ENCODE peak calls at places on chromosome 4, in eight cellular contexts. K is epithelial cell of esophagus; V is body of pancreas; Z is ovary; W is HFFc6; F is bronchial epithelial cell; C is kidney; E is CD8-positive, alpha-beta T cell. I is an unnamed sample.

GRCh38 chr4:8729408-8730149 is 137.0 kb downstream of the CPZ start:
- DNase-seq in W (no peak), V (peak; percentile 3), C (peak; percentile 42), Z (no peak), F (no peak), K (no peak), E (no peak), I (no peak)

GRCh38 chr4:148288448-148288847 is 153.8 kb downstream of the NR3C2 start:
- DNase-seq in K (no peak), C (no peak), F (no peak), Z (no peak), W (no peak), E (no peak), V (peak; percentile 35), I (no peak)

GRCh38 chr4:14834382-14834781 is 167.9 kb upstream of the CPEB2 start:
- DNase-seq in Z (no peak), C (no peak), K (peak; percentile 59), W (no peak), V (no peak), F (no peak), E (no peak), I (no peak)

GRCh38 chr4:139299536-139299935 is 1.8 kb upstream of the NAA15 start:
- DNase-seq in F (peak; percentile 57), K (peak; percentile 49), Z (no peak), E (no peak), W (peak; percentile 51), C (no peak), V (no peak), I (no peak)

GRCh38 chr4:8314691-8315255 is 45.2 kb downstream of the HTRA3 start:
- DNase-seq in F (no peak), E (no peak), Z (peak; percentile 7), C (no peak), K (no peak), W (no peak), V (peak; percentile 4), I (no peak)

GRCh38 chr4:19623866-19624265 is 627.8 kb upstream of the SLIT2 start:
- DNase-seq in F (peak; percentile 64), V (no peak), W (no peak), K (peak; percentile 44), C (no peak), E (no peak), Z (no peak), I (no peak)

GRCh38 chr4:61785766-61786165 is 585.6 kb downstream of the ADGRL3 start:
- DNase-seq in K (no peak), W (no peak), V (no peak), F (no peak), C (no peak), E (no peak), Z (no peak), I (no peak)

GRCh38 chr4:54940996-54941395 is 184.4 kb downstream of the KDR start:
- DNase-seq in W (no peak), F (no peak), Z (no peak), V (no peak), K (no peak), C (no peak), E (no peak), I (no peak)

GRCh38 chr4:15005474-15006115 is 3.3 kb downstream of the CPEB2 start:
- DNase-seq in W (no peak), V (no peak), C (no peak), Z (no peak), K (no peak), E (no peak), F (peak; percentile 7), I (no peak)

GRCh38 chr4:123785515-123785914 is 388.9 kb downstream of the SPRY1 start:
- DNase-seq in E (no peak), V (peak; percentile 23), C (no peak), F (peak; percentile 50), K (peak; percentile 84), W (peak; percentile 73), Z (peak; percentile 55), I (no peak)

GRCh38 chr4:77433102-77433733 is 172.4 kb upstream of the CXCL13 start:
- DNase-seq in V (no peak), K (peak; percentile 61), E (no peak), C (no peak), Z (no peak), W (peak; percentile 49), F (peak; percentile 64), I (peak; percentile 31)

GRCh38 chr4:74376888-74377483 is 12.0 kb downstream of the EREG start:
- DNase-seq in Z (no peak), W (peak; percentile 69), V (no peak), K (peak; percentile 75), F (peak; percentile 69), E (no peak), C (no peak), I (no peak)

GRCh38 chr4:176549161-176549865 is 229.5 kb downstream of the SPCS3 start:
- DNase-seq in W (peak; percentile 54), F (peak; percentile 92), E (no peak), V (no peak), K (peak; percentile 85), Z (no peak), C (no peak), I (no peak)

GRCh38 chr4:109648997-109649575 is 54.2 kb downstream of the CASP6 start:
- DNase-seq in V (no peak), E (no peak), K (no peak), F (no peak), W (no peak), C (no peak), Z (no peak), I (no peak)

GRCh38 chr4:13248621-13249298 is 235.4 kb downstream of the RAB28 start:
- DNase-seq in C (no peak), W (peak; percentile 38), Z (no peak), F (no peak), K (no peak), V (no peak), E (no peak), I (peak; percentile 9)

GRCh38 chr4:71415491-71415890 is 76.7 kb downstream of the SLC4A4 start:
- DNase-seq in Z (no peak), V (no peak), W (peak; percentile 21), F (peak; percentile 59), K (peak; percentile 8), C (no peak), E (no peak), I (no peak)

GRCh38 chr4:121668368-121669162 is 28.2 kb downstream of the ANXA5 start:
- DNase-seq in E (no peak), C (no peak), W (peak; percentile 98), K (peak; percentile 30), F (peak; percentile 22), Z (no peak), V (no peak), I (no peak)

DNA sequence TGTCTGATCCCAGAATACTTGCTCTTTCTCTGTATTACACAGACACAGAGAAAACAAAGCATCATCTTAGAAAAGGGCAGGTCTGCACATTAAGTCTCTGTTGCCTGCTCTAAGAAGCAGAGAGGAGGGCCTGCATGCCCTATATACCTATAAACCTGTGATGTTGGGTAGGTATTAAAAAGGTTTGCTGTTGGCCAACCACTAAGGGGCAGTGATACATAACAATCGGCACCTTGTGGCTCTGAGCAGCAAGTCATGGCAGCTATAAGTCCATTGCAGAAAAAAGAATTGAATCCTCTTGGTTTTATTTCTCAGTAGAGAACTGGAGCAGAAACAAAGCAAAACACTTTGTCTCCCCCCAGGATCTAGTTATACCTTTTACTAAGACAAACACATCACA is 1364.4 kb downstream of the STIM2 start:
- DNase-seq in W (peak; percentile 34), C (no peak), E (no peak), F (peak; percentile 69), V (no peak), Z (no peak), K (peak; percentile 82), I (peak; percentile 23)
- TF ChIP-seq CTCF in W (peak; percentile 73), C (no peak), E (no peak), F (peak; percentile 60), V (no peak), Z (no peak), K (peak; percentile 73), I (peak; percentile 14)

GRCh38 chr4:97153042-97153441 is 990.2 kb downstream of the STPG2 start:
- DNase-seq in V (no peak), W (no peak), K (peak; percentile 54), E (no peak), Z (no peak), C (no peak), F (peak; percentile 18), I (no peak)
- TF ChIP-seq CTCF in V (peak; percentile 9), W (peak; percentile 16), K (peak; percentile 49), E (no peak), Z (no peak), C (peak; percentile 28), F (peak; percentile 3), I (peak; percentile 27)

GRCh38 chr4:118076958-118077766 is 42.9 kb downstream of the NDST3 start:
- DNase-seq in F (peak; percentile 17), W (peak; percentile 40), Z (no peak), E (no peak), K (peak; percentile 52), C (no peak), V (no peak), I (peak; percentile 27)

GRCh38 chr4:118082182-118082581 is 47.9 kb downstream of the NDST3 start:
- DNase-seq in V (no peak), K (no peak), F (no peak), E (no peak), C (no peak), W (no peak), Z (no peak), I (no peak)

GRCh38 chr4:118077767-118078105 is 43.5 kb downstream of the NDST3 start:
- DNase-seq in K (no peak), F (no peak), W (no peak), E (no peak), Z (no peak), C (no peak), V (no peak), I (no peak)
- TF ChIP-seq CTCF in K (no peak), F (no peak), W (no peak), E (no peak), Z (no peak), C (no peak), V (no peak), I (no peak)

GRCh38 chr4:169151671-169152070 is 119.1 kb downstream of the SH3RF1 start:
- DNase-seq in F (no peak), E (no peak), K (no peak), V (no peak), W (no peak), C (no peak), Z (no peak), I (no peak)

GRCh38 chr4:169152104-169152503 is 118.7 kb downstream of the SH3RF1 start:
- DNase-seq in W (no peak), E (no peak), V (no peak), K (no peak), C (no peak), F (no peak), Z (no peak), I (no peak)

GRCh38 chr4:169150806-169151205 is 120.0 kb downstream of the SH3RF1 start:
- DNase-seq in V (no peak), C (no peak), F (no peak), K (no peak), W (no peak), Z (no peak), E (no peak), I (no peak)

GRCh38 chr4:169153451-169153850 is 117.3 kb downstream of the SH3RF1 start:
- DNase-seq in K (no peak), C (no peak), W (no peak), Z (no peak), V (no peak), E (no peak), F (no peak), I (no peak)

DNA sequence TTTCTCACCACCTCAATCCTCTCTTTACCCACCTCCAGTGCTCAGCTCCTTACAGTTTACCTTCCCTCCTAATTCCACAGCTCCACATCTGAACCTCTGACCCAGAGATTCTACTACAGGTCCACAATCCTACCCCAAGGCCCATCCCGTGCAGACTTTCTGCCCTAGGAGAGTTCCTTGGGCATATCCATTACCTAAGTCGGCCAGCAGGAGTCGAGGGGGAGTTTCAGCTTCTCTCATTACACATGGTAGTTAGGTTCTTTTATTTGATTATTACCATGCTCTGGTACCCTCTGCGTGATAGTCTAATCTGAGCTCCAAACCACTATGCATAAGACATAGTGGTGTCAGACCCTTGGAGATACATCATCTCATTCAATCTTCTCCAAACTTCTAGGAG is 117.9 kb downstream of the SH3RF1 start:
- DNase-seq in C (no peak), W (no peak), E (no peak), K (no peak), Z (no peak), V (no peak), F (no peak), I (no peak)
- TF ChIP-seq CTCF in C (no peak), W (peak; percentile 60), E (no peak), K (peak; percentile 8), Z (no peak), V (no peak), F (no peak), I (no peak)

I was measured in endothelial cell.